ENCODE peak calls at places on chromosome 17, in six cellular contexts. C is breast epithelium; G is GM06990; L is GM12878; Z is CD8-positive, alpha-beta T cell; P is IMR-90. X is an unnamed sample. For H3K27me3 and H3K36me3, the result is how much of the 10 kb centered on the place peaks cover.

GRCh38 chr17:20063665-20064648 is 54.8 kb downstream of the SPECC1 start:
- DNase-seq in L (peak), P (peak), C (peak), Z (no peak), G (peak), X (peak)

GRCh38 chr17:78779848-78780247 is 2.2 kb downstream of the CYTH1 start:
- DNase-seq in G (no peak), C (no peak), P (no peak), Z (peak), L (no peak), X (no peak)

GRCh38 chr17:78493455-78494188 is 83.6 kb downstream of the DNAH17 start:
- DNase-seq in C (peak), P (no peak), Z (no peak), L (no peak), G (no peak), X (no peak)

GRCh38 chr17:79622776-79623175 is 11.9 kb upstream of the RBFOX3 start:
- DNase-seq in Z (no peak), L (no peak), P (no peak), C (no peak), G (no peak), X (no peak)

GRCh38 chr17:4433515-4434031 is at the start of gene SPNS3:
- DNase-seq in Z (peak), P (no peak), G (peak), C (no peak), L (no peak), X (no peak)

GRCh38 chr17:10380631-10381408 is 8.0 kb upstream of the MYH13 start:
- DNase-seq in P (peak), G (no peak), Z (no peak), L (no peak), C (no peak), X (no peak)

GRCh38 chr17:7016406-7016805 is 4.0 kb downstream of the RNASEK start:
- DNase-seq in Z (no peak), P (no peak), G (no peak), L (no peak), C (no peak), X (no peak)

GRCh38 chr17:42798383-42799380 is at the start of the genes CNTD1 and COA3:
- DNase-seq in Z (peak), P (peak), G (peak), C (peak), L (peak), X (peak)

GRCh38 chr17:43356999-43357398 is 41.8 kb upstream of the ARL4D start:
- DNase-seq in P (peak), L (no peak), Z (no peak), G (no peak), C (no peak), X (peak)

GRCh38 chr17:74497471-74497870 is 31.0 kb downstream of the CD300A start:
- DNase-seq in P (no peak), G (no peak), Z (peak), C (no peak), L (no peak), X (no peak)

GRCh38 chr17:80889897-80890550 is 101.6 kb upstream of the CHMP6 start:
- DNase-seq in Z (no peak), C (no peak), G (no peak), P (no peak), L (no peak), X (no peak)

GRCh38 chr17:4530799-4531730 is 24.1 kb downstream of the MYBBP1A start:
- DNase-seq in Z (no peak), G (no peak), L (no peak), P (no peak), C (no peak), X (no peak)

GRCh38 chr17:70563301-70563820 is 394.0 kb downstream of the KCNJ2 start:
- DNase-seq in L (no peak), P (peak), Z (no peak), C (no peak), G (no peak), X (no peak)

GRCh38 chr17:65085397-65085796 is 28.9 kb upstream of the GNA13 start:
- DNase-seq in L (no peak), C (no peak), P (peak), G (no peak), Z (no peak), X (no peak)
- H3K27me3 ChIP-seq in L (under half), C (under half), P (under half), G (under half), Z (under half), X (under half)

GRCh38 chr17:72120878-72121163 is at the start of gene SOX9:
- DNase-seq in C (peak), Z (no peak), G (peak), L (peak), P (peak), X (peak)

GRCh38 chr17:72122002-72122310 is 1.1 kb downstream of the SOX9 start:
- DNase-seq in C (no peak), G (no peak), P (peak), Z (no peak), L (no peak), X (no peak)

GRCh38 chr17:72119963-72120877 is 600 bp upstream of the SOX9 start:
- DNase-seq in L (no peak), P (peak), Z (no peak), G (peak), C (peak), X (peak)

GRCh38 chr17:72122336-72122667 is 1.5 kb downstream of the SOX9 start:
- DNase-seq in C (no peak), L (no peak), P (no peak), Z (no peak), G (no peak), X (no peak)

GRCh38 chr17:72121164-72122001 is 563 bp downstream of the SOX9 start:
- DNase-seq in P (peak), G (peak), C (no peak), L (no peak), Z (no peak), X (no peak)
- TF ChIP-seq CTCF in P (peak), G (no peak), C (no peak), L (peak), Z (no peak), X (no peak)

DNA sequence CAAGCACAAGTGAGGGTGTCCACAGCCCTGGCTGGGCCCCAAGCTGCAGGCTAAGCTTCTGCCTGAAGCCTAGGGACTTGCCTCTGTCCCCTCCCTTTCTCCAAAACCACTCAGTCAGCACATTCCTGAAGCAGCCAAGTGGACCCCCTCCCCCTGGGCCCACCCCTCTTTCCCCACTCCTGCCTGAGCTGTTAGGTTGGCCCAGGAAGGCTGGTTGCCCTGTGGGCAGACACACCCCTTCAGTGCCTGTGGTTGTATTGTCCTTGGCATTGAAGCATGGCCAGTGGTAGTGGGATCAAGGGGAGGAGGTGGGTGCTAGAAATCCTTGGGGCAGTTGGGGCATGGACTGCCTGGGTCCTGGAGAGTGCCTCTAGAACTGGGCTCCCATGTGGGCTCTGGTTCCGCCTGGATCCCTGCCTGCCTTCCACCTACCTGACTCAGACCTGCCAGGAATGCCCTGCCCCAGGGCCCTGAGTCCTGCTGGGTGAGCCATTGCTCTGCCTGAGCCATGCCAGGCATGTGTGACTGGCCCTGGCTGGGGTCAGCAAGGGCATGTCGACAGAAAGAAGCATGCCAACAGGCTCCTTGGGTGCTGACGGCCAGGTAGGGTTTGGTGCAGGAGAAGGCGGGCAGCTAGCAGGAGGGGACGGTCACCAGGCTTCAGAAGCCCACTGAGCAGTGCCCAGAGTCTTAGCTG is 2.1 kb downstream of the TRAF4 start:
- DNase-seq in C (peak), P (no peak), G (no peak), Z (no peak), L (no peak), X (no peak)
- H3K36me3 ChIP-seq in C (under half), P (under half), G (under half), Z (under half), L (under half), X (under half)

GRCh38 chr17:47853616-47854015 is 2.7 kb upstream of the SP6 start:
- DNase-seq in Z (no peak), P (no peak), C (no peak), L (no peak), G (no peak), X (no peak)
- H3K27me3 ChIP-seq in Z (under half), P (half or more), C (under half), L (under half), G (under half), X (half or more)

GRCh38 chr17:27354051-27354490 is 60.2 kb downstream of the WSB1 start:
- DNase-seq in C (no peak), L (no peak), Z (no peak), G (no peak), P (no peak), X (no peak)
- TF ChIP-seq CTCF in C (no peak), L (no peak), Z (no peak), G (no peak), P (no peak), X (no peak)

GRCh38 chr17:29458066-29458465 is 67.9 kb downstream of the TAOK1 start:
- DNase-seq in C (no peak), L (no peak), P (peak), G (no peak), Z (no peak), X (no peak)

DNA sequence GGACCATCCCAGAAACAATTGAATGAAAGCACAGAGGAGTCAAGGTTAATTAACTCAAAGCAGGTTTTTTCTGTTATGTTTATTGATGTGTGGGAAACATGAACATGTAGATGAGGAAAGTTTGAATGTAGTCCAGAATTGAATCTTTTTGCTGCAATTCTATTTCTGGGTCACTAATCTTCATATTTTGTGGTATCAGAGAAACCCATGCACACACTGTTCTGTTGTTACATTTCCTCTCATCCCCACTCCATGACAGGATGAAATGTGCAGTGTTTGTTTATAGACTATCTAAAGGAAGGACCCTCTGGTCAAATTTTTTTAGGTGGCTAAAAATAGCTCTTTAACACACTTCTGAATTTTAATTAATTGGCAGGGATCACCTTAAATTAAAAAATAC is 71.6 kb downstream of the TAOK1 start:
- DNase-seq in Z (no peak), G (no peak), C (no peak), P (no peak), L (no peak), X (no peak)
- H3K36me3 ChIP-seq in Z (under half), G (under half), C (under half), P (under half), L (under half), X (under half)

X was measured in brain microvascular endothelial cell.